ENCODE peak calls at places on chromosomes 3 and 15, in nine cellular contexts. Y is MM.1S, A is SK-N-SH, E is hepatocyte, U is GM23338, W is GM23248, O is HCT116, I is OCI-LY7, S is PC-3. Q is an unnamed sample.

GRCh38 chr15:45522179-45522930 is at the start of gene SLC30A4:
- DNase-seq in Y (peak), A (peak), E (peak), U (peak), W (peak), O (no peak), I (peak), S (peak), Q (peak)

GRCh38 chr3:186722457-186722856 is 5.3 kb downstream of the KNG1 start:
- DNase-seq in Y (no peak), A (peak), E (no peak), U (peak), W (peak), O (peak), I (no peak), S (peak), Q (peak)

GRCh38 chr3:62797129-62797528 is 78.1 kb downstream of the CADPS start:
- DNase-seq in Y (no peak), A (no peak), E (no peak), U (no peak), W (no peak), O (no peak), I (no peak), S (no peak), Q (no peak)

GRCh38 chr15:94080416-94080815 is 150.9 kb upstream of the MCTP2 start:
- DNase-seq in Y (peak), A (no peak), E (no peak), U (peak), W (peak), O (no peak), I (no peak), S (peak), Q (no peak)

GRCh38 chr3:138364356-138365252 is 16.2 kb downstream of the MRAS start:
- DNase-seq in Y (no peak), A (no peak), E (no peak), U (no peak), W (no peak), O (no peak), I (no peak), S (no peak), Q (no peak)

GRCh38 chr15:77633134-77633912 is 611 bp upstream of the LINGO1 start:
- DNase-seq in Y (peak), A (peak), E (peak), U (peak), W (peak), O (peak), I (peak), S (peak), Q (peak)

GRCh38 chr15:37075777-37076176 is 24.6 kb downstream of the MEIS2 start:
- DNase-seq in Y (no peak), A (no peak), E (no peak), U (no peak), W (no peak), O (no peak), I (no peak), S (no peak), Q (no peak)

GRCh38 chr3:56800373-56801150 is 1.2 kb downstream of the ARHGEF3 start:
- DNase-seq in Y (peak), A (no peak), E (no peak), U (no peak), W (no peak), O (no peak), I (peak), S (peak), Q (no peak)

GRCh38 chr3:52052831-52053306 is 3.5 kb downstream of the DUSP7 start:
- DNase-seq in Y (no peak), A (peak), E (peak), U (peak), W (peak), O (no peak), I (peak), S (peak), Q (peak)

GRCh38 chr15:68679961-68680371 is 101.2 kb downstream of the CORO2B start:
- DNase-seq in Y (no peak), A (no peak), E (no peak), U (no peak), W (no peak), O (no peak), I (no peak), S (no peak), Q (no peak)

GRCh38 chr15:94701281-94701985 is 470.1 kb downstream of the MCTP2 start:
- DNase-seq in Y (no peak), A (no peak), E (no peak), U (no peak), W (no peak), O (no peak), I (no peak), S (no peak), Q (no peak)

GRCh38 chr3:48086736-48087470 is 70.7 kb upstream of the MAP4 start:
- DNase-seq in Y (no peak), A (no peak), E (no peak), U (no peak), W (peak), O (no peak), I (no peak), S (peak), Q (no peak)

GRCh38 chr3:36193448-36193847 is 186.9 kb upstream of the STAC start:
- DNase-seq in Y (no peak), A (no peak), E (no peak), U (no peak), W (no peak), O (no peak), I (no peak), S (peak), Q (no peak)

GRCh38 chr3:27568393-27568792 is 84.2 kb upstream of the SLC4A7 start:
- DNase-seq in Y (no peak), A (peak), E (peak), U (no peak), W (peak), O (no peak), I (no peak), S (peak), Q (no peak)

GRCh38 chr15:36877294-36877693 is 223.1 kb downstream of the MEIS2 start:
- DNase-seq in Y (no peak), A (no peak), E (no peak), U (peak), W (no peak), O (no peak), I (no peak), S (no peak), Q (peak)

GRCh38 chr15:56929389-56929788 is 10.9 kb downstream of the TCF12 start:
- DNase-seq in Y (no peak), A (no peak), E (peak), U (no peak), W (peak), O (no peak), I (no peak), S (peak), Q (no peak)

GRCh38 chr3:153273767-153274443 is 111.9 kb downstream of the RAP2B start:
- DNase-seq in Y (no peak), A (no peak), E (no peak), U (no peak), W (peak), O (no peak), I (no peak), S (peak), Q (no peak)

GRCh38 chr3:14880486-14881179 is 61.9 kb downstream of the FGD5 start:
- DNase-seq in Y (no peak), A (no peak), E (no peak), U (no peak), W (no peak), O (no peak), I (peak), S (no peak), Q (no peak)

GRCh38 chr3:123154346-123154985 is 47.3 kb upstream of the SEC22A start:
- DNase-seq in Y (no peak), A (no peak), E (no peak), U (no peak), W (no peak), O (no peak), I (no peak), S (no peak), Q (no peak)

DNA sequence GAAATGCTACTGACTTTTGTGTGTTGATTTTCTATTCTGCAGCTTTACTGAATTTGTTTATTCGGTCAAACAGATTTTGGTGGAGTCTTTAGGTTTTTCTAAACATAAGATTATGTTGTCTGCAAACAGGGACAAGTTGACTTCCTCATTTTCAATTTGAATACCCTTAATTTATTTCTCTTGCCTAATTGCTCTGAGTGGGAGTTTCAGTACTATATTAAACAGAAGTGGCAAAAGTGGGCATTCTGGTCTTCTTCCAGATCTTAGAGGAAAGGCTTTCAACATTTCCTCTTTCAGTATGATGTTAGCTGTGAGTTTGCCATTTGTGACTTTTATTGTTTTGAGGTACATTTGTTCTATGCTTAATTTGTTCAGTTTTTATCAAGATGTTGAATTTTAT is 268.5 kb downstream of the WNT5A start:
- DNase-seq in Y (no peak), A (no peak), E (no peak), U (no peak), W (no peak), O (no peak), I (peak), S (no peak), Q (no peak)
- TF ChIP-seq EZH2phosphoT487 in Y (no peak), A (no peak), E (no peak), U (no peak), W (no peak), O (no peak), I (no peak), S (no peak), Q (no peak)

GRCh38 chr3:155202626-155203025 is 90.9 kb downstream of the STRIT1 start:
- DNase-seq in Y (no peak), A (no peak), E (no peak), U (no peak), W (peak), O (no peak), I (no peak), S (no peak), Q (no peak)
- TF ChIP-seq EZH2phosphoT487 in Y (no peak), A (no peak), E (no peak), U (no peak), W (no peak), O (no peak), I (no peak), S (no peak), Q (no peak)

GRCh38 chr3:170657312-170657711 is 71.4 kb upstream of the SLC7A14 start:
- DNase-seq in Y (peak), A (no peak), E (no peak), U (no peak), W (no peak), O (no peak), I (no peak), S (no peak), Q (no peak)

GRCh38 chr3:170656293-170656692 is 70.4 kb upstream of the SLC7A14 start:
- DNase-seq in Y (no peak), A (no peak), E (no peak), U (no peak), W (no peak), O (no peak), I (no peak), S (no peak), Q (no peak)

GRCh38 chr3:170660139-170660538 is 74.3 kb upstream of the SLC7A14 start:
- DNase-seq in Y (no peak), A (no peak), E (no peak), U (no peak), W (no peak), O (no peak), I (no peak), S (no peak), Q (no peak)
- TF ChIP-seq EZH2phosphoT487 in Y (no peak), A (no peak), E (no peak), U (no peak), W (no peak), O (no peak), I (no peak), S (no peak), Q (no peak)

GRCh38 chr3:128095222-128095703 is 28.3 kb downstream of the RUVBL1 start:
- DNase-seq in Y (peak), A (peak), E (peak), U (peak), W (peak), O (peak), I (peak), S (peak), Q (peak)
- TF ChIP-seq EZH2phosphoT487 in Y (no peak), A (no peak), E (no peak), U (no peak), W (no peak), O (no peak), I (no peak), S (no peak), Q (no peak)

DNA sequence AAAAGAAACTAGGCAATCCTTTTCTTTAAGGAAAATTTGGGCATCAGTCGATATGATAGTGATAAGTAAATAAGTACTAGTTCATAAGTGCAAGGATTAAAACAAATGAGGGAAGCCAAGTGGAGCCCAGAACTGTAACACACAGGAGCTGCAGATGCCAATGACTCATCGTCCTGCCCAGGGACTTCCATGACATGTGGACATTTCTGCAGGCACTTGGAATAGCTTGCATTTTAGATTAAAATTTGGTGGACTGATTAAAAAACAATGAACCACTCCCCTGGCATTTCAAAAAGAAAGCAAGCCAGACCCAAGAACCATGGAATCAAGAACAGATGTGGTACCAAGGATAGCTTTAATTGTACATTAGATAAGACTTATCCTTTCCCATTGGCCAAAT is 2.9 kb downstream of the SAMD7 start:
- DNase-seq in Y (no peak), A (peak), E (peak), U (no peak), W (peak), O (no peak), I (no peak), S (peak), Q (no peak)
- TF ChIP-seq EZH2phosphoT487 in Y (no peak), A (no peak), E (no peak), U (no peak), W (no peak), O (no peak), I (no peak), S (no peak), Q (no peak)

GRCh38 chr15:34609102-34609501 is 25.7 kb upstream of the GOLGA8B start:
- DNase-seq in Y (no peak), A (no peak), E (no peak), U (no peak), W (no peak), O (no peak), I (no peak), S (no peak), Q (no peak)
- TF ChIP-seq EZH2phosphoT487 in Y (no peak), A (no peak), E (no peak), U (no peak), W (no peak), O (peak), I (no peak), S (no peak), Q (no peak)

GRCh38 chr3:195015021-195015420 is 255.9 kb downstream of the XXYLT1 start:
- DNase-seq in Y (peak), A (no peak), E (no peak), U (no peak), W (no peak), O (no peak), I (no peak), S (no peak), Q (no peak)
- TF ChIP-seq EZH2phosphoT487 in Y (no peak), A (no peak), E (no peak), U (no peak), W (no peak), O (no peak), I (no peak), S (no peak), Q (no peak)

DNA sequence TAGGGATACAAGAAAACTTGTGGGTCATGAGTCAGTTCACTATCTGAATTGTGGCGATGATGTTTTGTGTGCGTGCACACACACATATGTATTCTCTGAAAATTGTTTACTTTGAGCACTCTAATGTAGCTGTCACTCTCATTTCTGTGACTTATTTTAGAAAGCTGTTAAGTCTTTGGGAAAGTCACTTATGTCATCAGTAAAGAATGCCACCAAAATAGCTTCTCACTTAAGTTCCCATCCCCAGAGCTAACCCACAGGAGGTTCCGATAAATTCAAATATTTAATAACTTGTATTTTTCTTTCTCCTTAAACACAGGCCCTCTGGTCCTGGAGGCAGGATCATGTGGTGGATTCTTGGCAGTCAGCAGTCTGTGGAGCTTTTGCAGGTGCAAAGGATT is 138.3 kb downstream of the LRIG1 start:
- DNase-seq in Y (no peak), A (no peak), E (no peak), U (peak), W (peak), O (no peak), I (no peak), S (peak), Q (no peak)
- TF ChIP-seq EZH2phosphoT487 in Y (no peak), A (no peak), E (no peak), U (no peak), W (no peak), O (no peak), I (no peak), S (no peak), Q (no peak)